ENCODE peak calls at places on chromosomes 6 and 20, in four cellular contexts. M is MM.1S, X is AG10803, B is cardiac fibroblast. I is an unnamed sample.

GRCh38 chr20:3843490-3843889 is 3.1 kb upstream of the MAVS start:
- DNase-seq in X (no peak), B (peak), M (no peak), I (peak)

GRCh38 chr6:88124925-88125557 is 41.1 kb downstream of the CNR1 start:
- DNase-seq in B (no peak), M (no peak), X (no peak), I (no peak)

GRCh38 chr6:127366281-127367022 is 23.0 kb upstream of the ECHDC1 start:
- DNase-seq in B (peak), X (peak), M (no peak), I (peak)

GRCh38 chr6:108113557-108114519 is 39.3 kb upstream of the OSTM1 start:
- DNase-seq in X (peak), M (peak), B (peak), I (peak)

GRCh38 chr6:138914701-138915100 is 73.4 kb downstream of the REPS1 start:
- DNase-seq in M (no peak), B (no peak), X (no peak), I (no peak)

GRCh38 chr6:75219213-75219612 is 13.4 kb upstream of the COL12A1 start:
- DNase-seq in B (no peak), X (no peak), M (no peak), I (no peak)

GRCh38 chr20:61688411-61688810 is 377.3 kb downstream of the TAF4 start:
- DNase-seq in M (no peak), B (no peak), X (no peak), I (no peak)

GRCh38 chr6:130033999-130034814 is 15.8 kb downstream of the L3MBTL3 start:
- DNase-seq in X (peak), M (no peak), B (peak), I (peak)

GRCh38 chr6:15132854-15133670 is 112.8 kb upstream of the JARID2 start:
- DNase-seq in X (peak), B (peak), M (no peak), I (peak)

GRCh38 chr20:40744494-40745175 is 55.6 kb upstream of the MAFB start:
- DNase-seq in X (no peak), M (no peak), B (no peak), I (no peak)

GRCh38 chr6:68497927-68498326 is 137.2 kb upstream of the ADGRB3 start:
- DNase-seq in X (no peak), B (peak), M (no peak), I (no peak)

GRCh38 chr6:122869437-122870024 is 80.5 kb downstream of the SMPDL3A start:
- DNase-seq in B (peak), X (peak), M (peak), I (no peak)

GRCh38 chr6:121093928-121094327 is 240.4 kb downstream of the TBC1D32 start:
- DNase-seq in B (peak), X (peak), M (no peak), I (peak)

GRCh38 chr20:33176101-33176500 is 8.1 kb downstream of the BPIFA2 start:
- DNase-seq in X (no peak), B (no peak), M (no peak), I (no peak)

GRCh38 chr6:4879724-4880372 is 103.6 kb downstream of the CDYL start:
- DNase-seq in X (no peak), B (no peak), M (peak), I (no peak)

GRCh38 chr6:311679-312220 is 19.5 kb downstream of the DUSP22 start:
- DNase-seq in M (no peak), B (no peak), X (no peak), I (no peak)

GRCh38 chr20:57544838-57545564 is 15.9 kb upstream of the PCK1 start:
- DNase-seq in X (no peak), M (no peak), B (no peak), I (no peak)

GRCh38 chr6:44117397-44118128 is 9.7 kb downstream of the MRPL14 start:
- DNase-seq in X (no peak), B (no peak), M (peak), I (no peak)

GRCh38 chr20:38050691-38051090 is 17.1 kb downstream of the RPRD1B start:
- DNase-seq in X (no peak), B (peak), M (no peak), I (no peak)

GRCh38 chr20:2617099-2617714 is 35.2 kb upstream of the NOP56 start:
- DNase-seq in X (no peak), B (no peak), M (no peak), I (no peak)

GRCh38 chr6:89412071-89413005 is at the start of gene RRAGD:
- DNase-seq in X (no peak), B (no peak), M (peak), I (no peak)

GRCh38 chr6:125611573-125612399 is 137.6 kb upstream of the HEY2 start:
- DNase-seq in X (peak), B (peak), M (no peak), I (no peak)

GRCh38 chr6:163962627-163963117 is 548.2 kb downstream of the QKI start:
- DNase-seq in B (no peak), M (no peak), X (no peak), I (no peak)

GRCh38 chr6:5752282-5752681 is 254.4 kb downstream of the NRN1 start:
- DNase-seq in B (peak), M (no peak), X (peak), I (peak)

GRCh38 chr6:5511924-5512323 is 250.6 kb downstream of the FARS2 start:
- DNase-seq in M (no peak), X (peak), B (peak), I (peak)

GRCh38 chr6:105077592-105078463 is 102.0 kb downstream of the POPDC3 start:
- DNase-seq in X (peak), M (peak), B (peak), I (peak)

GRCh38 chr6:87071683-87072082 is 23.2 kb downstream of the CGA start:
- DNase-seq in X (no peak), M (no peak), B (no peak), I (no peak)

GRCh38 chr20:49510562-49511117 is 28.2 kb upstream of the KCNB1 start:
- DNase-seq in M (no peak), X (peak), B (peak), I (peak)

GRCh38 chr6:139597781-139598368 is 223.4 kb upstream of the CITED2 start:
- DNase-seq in B (peak), X (peak), M (no peak), I (peak)

GRCh38 chr20:32249030-32249738 is 28.3 kb upstream of the KIF3B start:
- DNase-seq in X (no peak), M (no peak), B (no peak), I (no peak)

GRCh38 chr6:157788180-157788579 is 34.9 kb upstream of the SNX9 start:
- DNase-seq in B (no peak), X (no peak), M (no peak), I (no peak)

GRCh38 chr6:158897236-158897635 is 78.1 kb upstream of the EZR start:
- DNase-seq in B (no peak), M (no peak), X (peak), I (no peak)

GRCh38 chr20:62361799-62362589 is 5.1 kb downstream of the LAMA5 start:
- DNase-seq in X (no peak), M (no peak), B (no peak), I (no peak)

GRCh38 chr6:33430991-33431879 is 11.4 kb downstream of the SYNGAP1 start:
- DNase-seq in M (no peak), X (peak), B (peak), I (no peak)

GRCh38 chr20:50189681-50190250 is 864 bp upstream of the CEBPB start:
- DNase-seq in M (peak), B (no peak), X (no peak), I (no peak)

GRCh38 chr6:21955196-21955595 is 341.6 kb downstream of the PRL start:
- DNase-seq in B (no peak), X (no peak), M (no peak), I (no peak)

GRCh38 chr6:89410231-89411018 is 1.6 kb downstream of the RRAGD start:
- DNase-seq in M (peak), X (no peak), B (no peak), I (no peak)

GRCh38 chr6:170471458-170471857 is 81.6 kb downstream of the PSMB1 start:
- DNase-seq in X (no peak), M (no peak), B (no peak), I (no peak)

GRCh38 chr20:50713677-50714101 is 17.7 kb upstream of the PARD6B start:
- DNase-seq in M (no peak), B (peak), X (peak), I (no peak)

GRCh38 chr20:1491281-1491840 is at the start of gene SIRPB2:
- DNase-seq in X (no peak), M (no peak), B (peak), I (no peak)
- H3K4me3 ChIP-seq in X (no peak), M (no peak), B (no peak), I (no peak)

GRCh38 chr6:112367655-112368054 is 20.5 kb downstream of the RFPL4B start:
- DNase-seq in B (no peak), X (no peak), M (no peak), I (no peak)

GRCh38 chr6:112366695-112367546 is 19.8 kb downstream of the RFPL4B start:
- DNase-seq in B (no peak), X (no peak), M (no peak), I (no peak)

GRCh38 chr6:112370946-112371345 is 23.8 kb downstream of the RFPL4B start:
- DNase-seq in B (no peak), M (no peak), X (peak), I (peak)

DNA sequence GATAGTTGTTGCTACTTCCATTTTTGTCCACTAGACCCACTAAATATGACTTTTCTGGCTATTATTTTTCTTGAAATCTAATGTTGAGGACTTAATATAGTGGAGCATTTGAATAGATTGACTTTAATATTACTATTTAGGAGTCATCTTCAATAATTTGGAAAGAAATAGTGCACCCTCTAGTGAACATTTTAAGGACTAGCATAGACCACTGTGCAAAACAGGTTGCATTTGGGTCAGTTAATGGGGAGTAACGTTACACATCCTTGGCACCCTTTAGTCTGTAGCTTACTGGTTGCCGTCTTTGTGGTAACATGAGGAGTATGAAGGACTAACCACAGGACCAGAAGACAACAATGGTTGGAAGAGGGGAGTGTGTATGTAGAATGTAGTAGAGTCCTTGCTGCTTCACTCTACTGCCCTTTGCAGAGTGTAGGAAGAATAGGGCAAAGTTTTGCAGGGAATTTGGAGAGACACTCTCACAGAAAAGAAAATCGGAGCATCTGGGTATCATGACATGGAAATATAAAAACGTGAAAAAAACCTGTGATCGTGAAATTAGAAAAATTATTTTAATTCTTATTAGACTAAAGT is 25.2 kb downstream of the RFPL4B start:
- DNase-seq in B (peak), M (peak), X (peak), I (peak)
- TF ChIP-seq CTCF in B (peak), M (peak), X (peak), I (peak)

DNA sequence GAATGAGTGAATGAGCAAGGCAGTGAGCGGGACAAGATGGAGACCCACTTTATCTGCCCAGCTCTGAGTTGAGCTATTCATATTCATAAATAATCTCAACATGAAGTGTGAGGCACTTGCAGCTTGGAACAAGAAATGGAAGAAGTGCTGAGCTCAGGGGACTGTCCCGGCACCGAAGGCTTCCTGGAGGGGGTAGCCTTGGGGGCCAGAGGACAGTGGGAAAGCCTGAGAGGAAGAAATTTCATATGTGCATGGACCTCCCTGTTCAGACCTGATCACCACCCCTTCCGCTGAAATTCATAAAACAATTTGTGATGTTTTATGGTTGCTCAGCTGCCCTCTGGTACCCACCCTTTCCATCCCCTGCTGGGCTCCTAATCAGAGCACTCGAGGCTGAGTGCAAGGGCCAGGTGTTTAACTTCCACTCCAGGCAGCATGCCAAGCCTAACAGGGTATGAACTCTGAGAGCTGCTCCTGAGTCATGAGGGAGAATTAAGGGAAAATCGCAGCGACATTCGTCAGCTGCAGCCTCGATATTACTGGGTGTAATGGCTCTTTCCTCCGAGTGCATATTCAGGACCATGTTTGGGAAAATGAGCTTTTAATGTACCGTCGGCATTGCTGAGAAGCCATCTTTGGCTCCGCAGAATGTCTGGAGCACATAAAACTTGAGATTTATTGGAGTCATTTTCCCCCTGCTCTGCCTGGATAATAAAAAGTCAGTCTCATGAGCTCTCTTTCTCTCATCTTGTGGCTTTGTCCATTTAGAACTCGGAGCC is 103.4 kb downstream of the TOX2 start:
- DNase-seq in M (no peak), B (peak), X (peak), I (peak)
- H3K4me3 ChIP-seq in M (no peak), B (no peak), X (peak), I (no peak)

DNA sequence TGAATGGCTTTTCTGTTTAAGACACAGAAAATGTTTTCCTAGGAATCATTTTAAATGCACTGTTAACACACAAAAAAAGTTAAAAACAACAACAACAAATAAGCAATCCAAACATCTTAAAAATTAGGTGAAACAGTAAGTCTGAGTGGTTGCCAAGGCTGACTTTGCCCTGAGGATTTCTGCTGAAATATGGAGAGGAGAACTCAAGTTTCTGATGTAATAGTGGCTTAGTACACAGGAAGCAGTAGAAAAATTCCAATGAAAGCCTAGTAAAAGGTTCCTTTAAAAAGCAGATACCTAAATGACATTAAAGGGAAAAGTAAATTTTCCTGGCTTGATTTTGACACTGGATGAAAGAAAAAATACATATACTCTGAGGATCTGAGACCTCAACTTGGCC is 184.2 kb downstream of the EPM2A start:
- DNase-seq in X (peak), M (no peak), B (no peak), I (no peak)
- TF ChIP-seq CTCF in X (no peak), M (no peak), B (no peak), I (no peak)

DNA sequence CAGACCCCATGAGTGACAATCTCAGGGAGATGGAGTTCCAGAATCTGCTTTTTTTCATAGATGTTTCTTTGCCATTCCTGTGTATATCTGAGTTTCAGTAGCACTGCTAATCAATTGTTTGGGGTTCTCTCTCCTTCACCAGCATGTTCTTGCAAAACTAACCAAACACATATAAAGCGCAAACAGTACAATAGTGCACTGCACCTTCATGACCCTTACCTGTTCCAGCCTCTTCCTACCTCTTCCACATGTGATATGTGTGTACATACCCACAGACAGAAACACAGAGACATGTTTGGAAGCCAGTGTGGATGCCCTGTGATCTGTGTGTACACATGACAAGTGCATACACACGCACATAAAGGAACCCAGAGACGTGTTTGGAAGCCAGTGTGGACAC is 1.8 kb upstream of the CEP43 start:
- DNase-seq in X (no peak), B (no peak), M (no peak), I (no peak)
- H3K4me3 ChIP-seq in X (peak), B (peak), M (peak), I (peak)

DNA sequence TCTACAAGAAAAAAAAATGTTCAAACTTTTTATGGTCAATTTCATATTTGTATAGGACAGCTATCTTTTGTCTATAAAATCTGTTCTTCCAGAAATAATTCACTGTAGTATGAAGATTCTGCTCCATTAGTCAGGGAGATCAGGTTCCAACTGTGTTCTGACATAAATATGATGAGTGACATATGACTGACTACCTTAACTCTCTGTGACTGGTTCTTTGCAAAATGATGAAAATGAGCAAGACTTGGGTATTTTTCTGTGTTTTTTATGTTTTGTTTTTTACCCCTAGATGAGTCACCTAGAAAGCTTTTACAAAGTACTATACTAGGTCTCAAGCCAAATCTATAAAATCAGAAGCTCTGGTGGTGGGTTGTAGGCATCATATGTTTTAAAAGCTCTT is 229.6 kb downstream of the MMUT start:
- DNase-seq in B (no peak), M (no peak), X (no peak), I (no peak)
- TF ChIP-seq CTCF in B (no peak), M (no peak), X (no peak), I (no peak)

GRCh38 chr20:710762-711120 is 35.1 kb upstream of the SCRT2 start:
- DNase-seq in B (no peak), M (no peak), X (no peak), I (no peak)

GRCh38 chr20:708956-709355 is 33.4 kb upstream of the SCRT2 start:
- DNase-seq in X (no peak), B (no peak), M (no peak), I (no peak)

GRCh38 chr20:711526-711925 is 35.9 kb upstream of the SCRT2 start:
- DNase-seq in X (no peak), B (no peak), M (no peak), I (no peak)

GRCh38 chr20:709421-709820 is 33.8 kb upstream of the SCRT2 start:
- DNase-seq in X (no peak), M (no peak), B (no peak), I (no peak)

DNA sequence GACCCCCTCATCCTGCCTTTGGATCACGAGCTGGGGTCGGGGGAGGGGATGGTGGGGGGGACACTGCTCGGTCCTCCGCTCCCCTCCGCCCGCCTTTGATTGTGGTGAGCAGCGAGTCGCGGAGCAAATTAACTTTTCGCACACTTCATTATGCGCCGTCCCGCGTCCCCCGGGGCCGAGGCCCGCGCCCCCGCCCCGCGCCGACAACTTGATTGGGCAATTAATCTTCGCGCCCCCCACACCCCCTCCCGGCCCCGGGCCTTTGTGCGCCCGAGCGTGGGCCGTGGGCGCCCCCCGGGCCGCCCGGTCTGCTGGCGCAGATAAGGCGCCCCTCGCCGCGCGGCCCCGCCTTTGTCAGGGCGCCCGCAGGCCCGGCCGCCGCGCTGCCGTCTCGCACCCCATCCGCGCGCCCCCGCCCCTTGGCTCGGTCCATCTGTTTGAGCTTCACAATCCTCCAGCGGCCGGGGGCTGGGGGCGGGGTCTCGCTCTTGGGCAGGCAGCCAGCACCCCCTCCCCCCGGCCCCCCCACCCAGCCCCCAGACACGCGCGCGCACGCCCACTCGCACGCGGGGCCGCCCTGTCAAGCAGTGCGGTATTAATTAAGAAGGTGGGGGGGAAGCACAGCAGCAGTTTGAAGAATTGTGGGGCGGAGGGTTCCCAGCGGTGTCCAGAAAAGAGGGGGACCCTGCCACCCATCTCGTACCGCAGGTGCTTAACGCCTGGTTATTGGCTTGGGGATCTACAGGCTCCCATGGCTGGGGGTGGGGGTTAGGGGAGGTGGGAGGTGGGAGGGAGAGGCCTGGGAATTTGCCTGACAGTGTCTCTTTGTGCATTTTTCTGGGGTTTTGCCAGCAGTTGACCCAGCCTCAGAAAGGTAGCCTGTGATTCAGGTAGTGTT is 34.5 kb upstream of the SCRT2 start:
- DNase-seq in M (no peak), X (no peak), B (no peak), I (no peak)
- H3K4me3 ChIP-seq in M (no peak), X (no peak), B (no peak), I (no peak)

GRCh38 chr6:168193816-168194701 is 115.0 kb upstream of the FRMD1 start:
- DNase-seq in X (no peak), B (peak), M (no peak), I (no peak)
- TF ChIP-seq CTCF in X (no peak), B (no peak), M (no peak), I (no peak)

GRCh38 chr6:131250121-131250520 is 114.9 kb downstream of the AKAP7 start:
- DNase-seq in X (peak), M (peak), B (peak), I (peak)
- H3K4me3 ChIP-seq in X (peak), M (peak), B (peak), I (peak)